ENCODE peak calls at places on chromosomes 6 and 20, in five cellular contexts. G is neural progenitor cell, S is PC-9, B is adrenal gland, F is heart right ventricle. K is an unnamed sample.
A peak's percentile ranks its signal among the peaks of the same experiment; 100 is the strongest.

GRCh38 chr6:86508230-86508629 is 429.1 kb upstream of the HTR1E start:
- DNase-seq in F (no peak), S (no peak), G (no peak), B (no peak), K (no peak)

GRCh38 chr20:45336530-45337366 is 11.5 kb downstream of the SDC4 start:
- DNase-seq in B (peak; percentile 92), F (no peak), S (peak; percentile 80), G (no peak), K (no peak)

GRCh38 chr20:5195655-5196054 is 68.8 kb downstream of the CDS2 start:
- DNase-seq in B (no peak), S (no peak), G (no peak), F (no peak), K (no peak)

GRCh38 chr6:145372671-145373123 is 362.6 kb downstream of the EPM2A start:
- DNase-seq in B (no peak), G (no peak), F (peak; percentile 78), S (no peak), K (no peak)

GRCh38 chr20:3889489-3890409 is 562 bp downstream of the PANK2 start:
- DNase-seq in S (peak; percentile 16), G (no peak), B (peak; percentile 39), F (peak; percentile 40), K (peak; percentile 23)

GRCh38 chr6:157265630-157266029 is 57.7 kb downstream of the TMEM242 start:
- DNase-seq in S (no peak), F (no peak), G (no peak), B (no peak), K (no peak)

GRCh38 chr20:49851991-49852390 is 39.4 kb downstream of the SLC9A8 start:
- DNase-seq in G (no peak), B (no peak), S (no peak), F (peak; percentile 20), K (no peak)

GRCh38 chr6:159012201-159012600 is 12.2 kb upstream of the RSPH3 start:
- DNase-seq in B (no peak), G (no peak), F (no peak), S (no peak), K (no peak)

GRCh38 chr6:89689732-89690131 is 51.2 kb upstream of the LYRM2 start:
- DNase-seq in S (no peak), B (no peak), F (peak; percentile 16), G (peak; percentile 9), K (no peak)

GRCh38 chr20:62370115-62370806 is 3.1 kb upstream of the LAMA5 start:
- DNase-seq in F (peak; percentile 59), B (peak; percentile 54), S (peak; percentile 87), G (no peak), K (peak; percentile 53)

GRCh38 chr6:27514906-27515495 is 42.1 kb upstream of the ZNF184 start:
- DNase-seq in B (no peak), S (no peak), F (no peak), G (no peak), K (no peak)

GRCh38 chr20:16821211-16822089 is 73.3 kb downstream of the OTOR start:
- DNase-seq in S (peak; percentile 25), B (peak; percentile 35), G (peak; percentile 68), F (no peak), K (no peak)

GRCh38 chr20:2899243-2899642 is 26.0 kb downstream of the PTPRA start:
- DNase-seq in S (no peak), G (no peak), F (no peak), B (no peak), K (no peak)

GRCh38 chr20:14009206-14009605 is 13.9 kb downstream of the MACROD2 start:
- DNase-seq in G (no peak), S (no peak), F (no peak), B (no peak), K (no peak)

GRCh38 chr6:4368649-4369048 is 233.3 kb upstream of the ECI2 start:
- DNase-seq in B (no peak), S (no peak), F (no peak), G (no peak), K (no peak)

GRCh38 chr20:21513181-21513663 is 642 bp downstream of the NKX2-2 start:
- DNase-seq in B (no peak), F (no peak), S (no peak), G (peak; percentile 58), K (no peak)

GRCh38 chr20:689947-690346 is 14.3 kb upstream of the SCRT2 start:
- DNase-seq in F (no peak), S (no peak), B (no peak), G (no peak), K (no peak)

GRCh38 chr6:17677602-17678001 is 29.1 kb downstream of the NUP153 start:
- DNase-seq in B (no peak), S (no peak), G (no peak), F (no peak), K (no peak)

GRCh38 chr6:142566628-142567396 is 265.0 kb downstream of the ADGRG6 start:
- DNase-seq in S (peak; percentile 56), B (peak; percentile 41), G (peak; percentile 63), F (peak; percentile 42), K (peak; percentile 71)

GRCh38 chr20:11520596-11520995 is 397.1 kb upstream of the BTBD3 start:
- DNase-seq in B (no peak), F (no peak), S (no peak), G (no peak), K (no peak)

GRCh38 chr6:136150961-136151360 is 99.2 kb downstream of the MTFR2 start:
- DNase-seq in F (no peak), G (no peak), B (no peak), S (no peak), K (no peak)

GRCh38 chr20:11671015-11671511 is 246.6 kb upstream of the BTBD3 start:
- DNase-seq in G (no peak), B (no peak), S (no peak), F (no peak), K (no peak)

GRCh38 chr6:157110620-157111019 is 212.7 kb downstream of the TMEM242 start:
- DNase-seq in G (no peak), S (no peak), B (no peak), F (no peak), K (no peak)

GRCh38 chr6:170096191-170096802 is 194.6 kb downstream of the DLL1 start:
- DNase-seq in B (peak; percentile 4), S (no peak), G (peak; percentile 44), F (no peak), K (no peak)
- H3K4me1 ChIP-seq in B (no peaks in the 10 kb centered on the region), S (no peaks in the 10 kb centered on the region), G (peaks cover 20% of the 10 kb centered on the region), F (peaks cover 18% of the 10 kb centered on the region), K (peaks cover 6% of the 10 kb centered on the region)

GRCh38 chr6:130742282-130742681 is 84.9 kb upstream of the SMLR1 start:
- DNase-seq in F (no peak), B (no peak), G (no peak), S (no peak), K (no peak)

GRCh38 chr6:130740308-130740707 is 86.9 kb upstream of the SMLR1 start:
- DNase-seq in S (no peak), G (no peak), B (no peak), F (no peak), K (no peak)

GRCh38 chr6:130744601-130745382 is 82.4 kb upstream of the SMLR1 start:
- DNase-seq in S (no peak), G (peak; percentile 54), B (no peak), F (no peak), K (no peak)

DNA sequence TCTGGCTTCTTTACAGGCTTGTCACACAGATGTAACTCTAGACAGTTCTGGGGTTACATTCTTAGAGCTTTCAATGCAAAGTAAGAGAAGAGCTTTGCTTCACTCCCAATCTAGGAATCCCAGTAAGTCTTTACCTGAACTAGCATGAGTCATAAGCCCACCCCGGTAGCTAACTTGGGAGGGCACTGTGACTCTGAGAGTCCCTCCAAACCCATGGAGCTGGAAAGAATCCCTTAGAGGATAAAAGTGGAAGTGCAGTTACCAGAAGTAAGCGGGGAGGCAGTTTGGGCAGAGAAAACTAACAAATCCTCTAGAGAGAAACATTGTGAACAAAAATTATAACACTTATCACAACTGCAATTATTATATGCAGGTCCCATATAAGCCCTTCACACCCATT is 84.0 kb upstream of the SMLR1 start:
- DNase-seq in F (no peak), B (no peak), G (peak; percentile 56), S (no peak), K (no peak)
- TF ChIP-seq CTCF in F (no peak), B (no peak), G (peak; percentile 42), S (no peak), K (no peak)

GRCh38 chr6:100346203-100346602 is 118.5 kb downstream of the SIM1 start:
- DNase-seq in G (no peak), S (no peak), F (no peak), B (no peak), K (no peak)
- H3K27ac ChIP-seq in G (no peak overlapping the region), S (no peak overlapping the region), F (no peak overlapping the region), B (no peak overlapping the region), K (no peak overlapping the region)

DNA sequence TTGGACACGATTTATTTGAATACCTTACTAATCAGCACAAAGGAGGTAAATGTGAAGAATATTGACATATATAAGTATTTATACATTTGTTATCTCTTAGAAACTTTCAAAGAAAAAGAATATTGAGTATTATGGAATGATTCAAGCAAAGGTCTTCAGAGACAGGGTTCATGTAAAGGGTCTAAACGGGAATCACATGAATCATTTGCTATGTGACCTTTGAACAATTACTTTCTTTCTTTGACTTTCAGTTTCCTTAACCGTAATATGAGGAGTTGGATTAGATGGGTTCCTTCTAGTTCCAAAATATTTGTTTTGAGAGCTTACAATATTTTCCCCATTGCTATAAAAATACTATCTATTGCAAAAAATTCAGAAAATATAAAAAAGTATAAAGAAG is 14.3 kb downstream of the ENPP1 start:
- DNase-seq in G (no peak), B (no peak), S (no peak), F (no peak), K (no peak)
- H3K4me1 ChIP-seq in G (no peaks in the 10 kb centered on the region), B (peaks cover 5% of the 10 kb centered on the region), S (no peaks in the 10 kb centered on the region), F (peaks cover 6% of the 10 kb centered on the region), K (no peaks in the 10 kb centered on the region)

DNA sequence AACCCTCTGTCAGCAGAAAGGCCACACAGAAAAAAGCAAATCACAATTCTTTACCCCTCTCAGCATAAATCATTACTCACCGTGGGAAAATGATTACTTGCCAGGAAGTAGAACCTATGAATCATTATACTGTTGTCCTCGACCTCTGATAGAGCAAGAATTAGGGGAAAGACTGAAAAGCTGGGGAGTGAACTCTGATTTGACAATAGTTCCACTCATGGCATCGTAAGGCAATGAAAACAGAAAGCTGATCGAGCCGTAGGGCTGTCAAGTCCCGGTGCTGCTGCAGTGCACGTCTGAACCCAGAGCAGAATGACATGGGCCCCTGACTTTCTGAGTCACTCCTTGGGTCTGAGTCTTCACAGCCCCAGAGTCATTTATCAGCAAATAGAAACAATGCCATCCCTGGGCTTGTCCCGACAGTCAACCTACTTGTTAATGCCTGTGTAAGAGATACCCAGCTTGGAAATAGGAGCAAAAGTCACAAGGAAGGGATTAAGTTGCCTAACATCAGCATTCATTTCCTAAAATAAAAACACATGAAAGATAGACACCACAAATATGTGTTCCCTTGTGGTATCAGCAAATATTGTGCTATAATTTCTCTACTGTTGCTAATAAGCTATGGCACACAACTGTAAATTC is 224.8 kb upstream of the MARCKS start:
- DNase-seq in B (peak; percentile 76), G (no peak), S (peak; percentile 74), F (peak; percentile 40), K (peak; percentile 22)
- TF ChIP-seq CTCF in B (no peak), G (no peak), S (no peak), F (no peak), K (no peak)

GRCh38 chr6:138211048-138211581 is 7.2 kb downstream of the PBOV1 start:
- DNase-seq in G (peak; percentile 56), S (no peak), F (no peak), B (no peak), K (no peak)
- H3K27ac ChIP-seq in G (no peak overlapping the region), S (no peak overlapping the region), F (no peak overlapping the region), B (no peak overlapping the region), K (no peak overlapping the region)